ENCODE peak calls at places on chromosomes 13 and 19, in six cellular contexts. V, O, R, S, W and K are unnamed samples.
A peak's percentile ranks its signal among the peaks of the same experiment; 100 is the strongest.

GRCh38 chr13:113029487-113030258 is 60.7 kb downstream of the MCF2L start:
- DNase-seq in V (peak; percentile 6), O (no peak), R (peak; percentile 47), S (no peak), W (peak; percentile 65), K (peak; percentile 8)

GRCh38 chr13:111515648-111516047 is 195.2 kb downstream of the TEX29 start:
- DNase-seq in V (no peak), O (no peak), R (no peak), S (no peak), W (no peak), K (no peak)

GRCh38 chr13:33744589-33745369 is 73.2 kb upstream of the RFC3 start:
- DNase-seq in V (peak; percentile 70), O (no peak), R (no peak), S (no peak), W (no peak), K (no peak)

GRCh38 chr19:6678690-6679109 is 8.7 kb upstream of the TNFSF14 start:
- DNase-seq in V (no peak), O (no peak), R (no peak), S (no peak), W (peak; percentile 60), K (peak; percentile 4)

GRCh38 chr19:20662421-20663105 is 1.2 kb upstream of the ZNF626 start:
- DNase-seq in V (no peak), O (no peak), R (no peak), S (no peak), W (no peak), K (no peak)

GRCh38 chr19:29086182-29086581 is 126.8 kb downstream of the UQCRFS1 start:
- DNase-seq in V (no peak), O (no peak), R (no peak), S (no peak), W (no peak), K (no peak)

GRCh38 chr13:19587635-19588300 is 26.4 kb upstream of the TPTE2 start:
- DNase-seq in V (peak; percentile 64), O (no peak), R (no peak), S (peak; percentile 52), W (no peak), K (peak; percentile 27)

GRCh38 chr13:112457485-112457884 is 81.3 kb downstream of the SPACA7 start:
- DNase-seq in V (no peak), O (no peak), R (no peak), S (no peak), W (no peak), K (no peak)

GRCh38 chr13:86426437-86426836 is 627.2 kb upstream of the SLITRK6 start:
- DNase-seq in V (no peak), O (no peak), R (no peak), S (no peak), W (no peak), K (no peak)

GRCh38 chr19:31956771-31957170 is 388.6 kb upstream of the ZNF507 start:
- DNase-seq in V (no peak), O (no peak), R (no peak), S (no peak), W (no peak), K (peak; percentile 51)

GRCh38 chr13:47241446-47241845 is 344.6 kb upstream of the HTR2A start:
- DNase-seq in V (no peak), O (no peak), R (no peak), S (no peak), W (no peak), K (no peak)

GRCh38 chr19:799076-799881 is 2.0 kb downstream of the PTBP1 start:
- DNase-seq in V (peak; percentile 64), O (no peak), R (no peak), S (peak; percentile 49), W (no peak), K (peak; percentile 73)

GRCh38 chr19:15223649-15224371 is 8.4 kb downstream of the EPHX3 start:
- DNase-seq in V (peak; percentile 43), O (no peak), R (no peak), S (no peak), W (no peak), K (peak; percentile 36)

GRCh38 chr13:73366241-73366640 is 307.4 kb downstream of the KLF5 start:
- DNase-seq in V (no peak), O (no peak), R (no peak), S (no peak), W (no peak), K (no peak)

GRCh38 chr19:1211494-1212234 is 6.1 kb downstream of the STK11 start:
- DNase-seq in V (no peak), O (no peak), R (no peak), S (no peak), W (no peak), K (no peak)

GRCh38 chr13:36750046-36750445 is 69.0 kb upstream of the RFXAP start:
- DNase-seq in V (no peak), O (no peak), R (no peak), S (no peak), W (no peak), K (no peak)

GRCh38 chr13:51557875-51558604 is 26.2 kb upstream of the WDFY2 start:
- DNase-seq in V (peak; percentile 87), O (no peak), R (no peak), S (peak; percentile 88), W (no peak), K (peak; percentile 87)

GRCh38 chr13:29448124-29448685 is 147.3 kb downstream of the SLC7A1 start:
- DNase-seq in V (no peak), O (no peak), R (no peak), S (no peak), W (no peak), K (no peak)

GRCh38 chr19:20325151-20325550 is 158.1 kb downstream of the ZNF486 start:
- DNase-seq in V (no peak), O (no peak), R (no peak), S (no peak), W (no peak), K (no peak)

GRCh38 chr19:38952395-38953165 is 21.8 kb downstream of the MRPS12 start:
- DNase-seq in V (peak; percentile 17), O (no peak), R (no peak), S (peak; percentile 16), W (no peak), K (peak; percentile 49)

GRCh38 chr13:43428545-43429287 is 358.1 kb downstream of the ENOX1 start:
- DNase-seq in V (no peak), O (no peak), R (no peak), S (no peak), W (no peak), K (peak; percentile 5)

GRCh38 chr19:48879025-48879572 is 6.9 kb downstream of the PPP1R15A start:
- DNase-seq in V (no peak), O (no peak), R (no peak), S (no peak), W (no peak), K (peak; percentile 56)

GRCh38 chr13:31674056-31674455 is 65.3 kb upstream of the RXFP2 start:
- DNase-seq in V (peak; percentile 40), O (no peak), R (no peak), S (no peak), W (no peak), K (no peak)

GRCh38 chr13:23992722-23993438 is 95.6 kb upstream of the C1QTNF9B start:
- DNase-seq in V (no peak), O (peak; percentile 80), R (no peak), S (no peak), W (no peak), K (no peak)

GRCh38 chr19:45884682-45885555 is 1.0 kb downstream of the IRF2BP1 start:
- DNase-seq in V (no peak), O (no peak), R (no peak), S (no peak), W (no peak), K (no peak)

GRCh38 chr13:77310579-77311279 is 16.2 kb downstream of the MYCBP2 start:
- DNase-seq in V (peak; percentile 46), O (no peak), R (no peak), S (no peak), W (no peak), K (no peak)

GRCh38 chr13:46126074-46126473 is 21.2 kb upstream of the CPB2 start:
- DNase-seq in V (no peak), O (no peak), R (no peak), S (no peak), W (no peak), K (no peak)

GRCh38 chr13:41401371-41401770 is 56.0 kb upstream of the RGCC start:
- DNase-seq in V (no peak), O (no peak), R (no peak), S (no peak), W (no peak), K (no peak)

GRCh38 chr19:54096642-54097106 is 3.9 kb downstream of the OSCAR start:
- DNase-seq in V (peak; percentile 48), O (no peak), R (no peak), S (peak; percentile 17), W (no peak), K (peak; percentile 47)

GRCh38 chr19:33350538-33351309 is 22.8 kb upstream of the CEBPG start:
- DNase-seq in V (peak; percentile 37), O (no peak), R (no peak), S (peak; percentile 56), W (no peak), K (no peak)

GRCh38 chr13:36418022-36418805 is 14.1 kb upstream of the CCNA1 start:
- DNase-seq in V (peak; percentile 37), O (no peak), R (no peak), S (peak; percentile 58), W (no peak), K (peak; percentile 69)

GRCh38 chr19:29577662-29577963 is 28.5 kb upstream of the POP4 start:
- DNase-seq in V (no peak), O (no peak), R (no peak), S (no peak), W (no peak), K (no peak)

GRCh38 chr13:111940892-111941291 is 126.1 kb upstream of the SOX1 start:
- DNase-seq in V (no peak), O (no peak), R (no peak), S (no peak), W (no peak), K (no peak)

GRCh38 chr13:60260440-60260839 is 96.7 kb upstream of the DIAPH3 start:
- DNase-seq in V (no peak), O (no peak), R (no peak), S (no peak), W (no peak), K (no peak)

GRCh38 chr19:58330458-58330857 is 3.7 kb downstream of the ZSCAN22 start:
- DNase-seq in V (peak; percentile 59), O (peak; percentile 38), R (no peak), S (peak; percentile 76), W (no peak), K (peak; percentile 82)

GRCh38 chr13:21898990-21899389 is 228.1 kb downstream of the FGF9 start:
- DNase-seq in V (no peak), O (no peak), R (no peak), S (no peak), W (no peak), K (no peak)

GRCh38 chr19:45908956-45909355 is 5.6 kb downstream of the NANOS2 start:
- DNase-seq in V (peak; percentile 33), O (no peak), R (no peak), S (peak; percentile 30), W (no peak), K (no peak)

GRCh38 chr19:13693933-13694332 is 70.4 kb upstream of the MRI1 start:
- DNase-seq in V (no peak), O (no peak), R (no peak), S (no peak), W (no peak), K (no peak)

GRCh38 chr13:30585748-30586262 is 31.9 kb upstream of the USPL1 start:
- DNase-seq in V (peak; percentile 68), O (no peak), R (no peak), S (peak; percentile 93), W (no peak), K (peak; percentile 76)

GRCh38 chr13:40355126-40355719 is 311.2 kb downstream of the FOXO1 start:
- DNase-seq in V (no peak), O (no peak), R (no peak), S (no peak), W (no peak), K (no peak)